ENCODE peak calls at places on chromosomes 4 and X, in nine cellular contexts. One of them, this sample, is unnamed.

GRCh38 chr4:102825261-102826071 is 1.9 kb downstream of the UBE2D3 start:
- DNase-seq in iPS-NIHi11: peak
- DNase-seq in T47D: peak
- DNase-seq in prostate gland: peak
- DNase-seq in stimulated activated CD4-positive, alpha-beta T cell treated with anti-CD3 and anti-CD28 coated beads, Interleukin-2, amount 100 ng/mL, for 24 hours: no peak
- DNase-seq in mesenteric fat pad: no peak
- DNase-seq in DMS153: peak
- DNase-seq in heart right ventricle: no peak
- DNase-seq in upper lobe of right lung: no peak
- DNase-seq in this sample: peak

GRCh38 chr4:92657695-92658094 is 353.9 kb downstream of the GRID2 start:
- DNase-seq in heart right ventricle: no peak
- DNase-seq in T47D: no peak
- DNase-seq in mesenteric fat pad: no peak
- DNase-seq in upper lobe of right lung: no peak
- DNase-seq in prostate gland: no peak
- DNase-seq in DMS153: no peak
- DNase-seq in iPS-NIHi11: no peak
- DNase-seq in stimulated activated CD4-positive, alpha-beta T cell treated with anti-CD3 and anti-CD28 coated beads, Interleukin-2, amount 100 ng/mL, for 24 hours: no peak
- DNase-seq in this sample: no peak

GRCh38 chr4:116499-116898 is 7.8 kb upstream of the ZNF718 start:
- DNase-seq in T47D: no peak
- DNase-seq in mesenteric fat pad: no peak
- DNase-seq in stimulated activated CD4-positive, alpha-beta T cell treated with anti-CD3 and anti-CD28 coated beads, Interleukin-2, amount 100 ng/mL, for 24 hours: no peak
- DNase-seq in upper lobe of right lung: no peak
- DNase-seq in DMS153: no peak
- DNase-seq in heart right ventricle: no peak
- DNase-seq in prostate gland: no peak
- DNase-seq in iPS-NIHi11: no peak
- DNase-seq in this sample: no peak

GRCh38 chr4:115234405-115235093 is 121.1 kb upstream of the NDST4 start:
- DNase-seq in upper lobe of right lung: no peak
- DNase-seq in T47D: peak
- DNase-seq in heart right ventricle: no peak
- DNase-seq in stimulated activated CD4-positive, alpha-beta T cell treated with anti-CD3 and anti-CD28 coated beads, Interleukin-2, amount 100 ng/mL, for 24 hours: no peak
- DNase-seq in iPS-NIHi11: no peak
- DNase-seq in DMS153: no peak
- DNase-seq in prostate gland: no peak
- DNase-seq in mesenteric fat pad: no peak
- DNase-seq in this sample: no peak

GRCh38 chrX:21167028-21167427 is 207.2 kb upstream of the CNKSR2 start:
- DNase-seq in mesenteric fat pad: no peak
- DNase-seq in stimulated activated CD4-positive, alpha-beta T cell treated with anti-CD3 and anti-CD28 coated beads, Interleukin-2, amount 100 ng/mL, for 24 hours: no peak
- DNase-seq in prostate gland: no peak
- DNase-seq in heart right ventricle: no peak
- DNase-seq in iPS-NIHi11: no peak
- DNase-seq in DMS153: no peak
- DNase-seq in T47D: no peak
- DNase-seq in upper lobe of right lung: no peak
- DNase-seq in this sample: no peak

GRCh38 chrX:34487364-34487763 is 169.7 kb downstream of the TMEM47 start:
- DNase-seq in iPS-NIHi11: no peak
- DNase-seq in stimulated activated CD4-positive, alpha-beta T cell treated with anti-CD3 and anti-CD28 coated beads, Interleukin-2, amount 100 ng/mL, for 24 hours: no peak
- DNase-seq in prostate gland: no peak
- DNase-seq in upper lobe of right lung: no peak
- DNase-seq in T47D: no peak
- DNase-seq in DMS153: no peak
- DNase-seq in heart right ventricle: no peak
- DNase-seq in mesenteric fat pad: no peak
- DNase-seq in this sample: no peak

GRCh38 chrX:126342859-126343258 is 176.8 kb upstream of the DCAF12L2 start:
- DNase-seq in upper lobe of right lung: no peak
- DNase-seq in mesenteric fat pad: no peak
- DNase-seq in T47D: no peak
- DNase-seq in DMS153: no peak
- DNase-seq in prostate gland: no peak
- DNase-seq in stimulated activated CD4-positive, alpha-beta T cell treated with anti-CD3 and anti-CD28 coated beads, Interleukin-2, amount 100 ng/mL, for 24 hours: no peak
- DNase-seq in heart right ventricle: no peak
- DNase-seq in iPS-NIHi11: no peak
- DNase-seq in this sample: no peak

GRCh38 chr4:98506462-98507132 is 151.8 kb downstream of the TSPAN5 start:
- DNase-seq in prostate gland: no peak
- DNase-seq in T47D: peak
- DNase-seq in mesenteric fat pad: no peak
- DNase-seq in DMS153: no peak
- DNase-seq in upper lobe of right lung: no peak
- DNase-seq in stimulated activated CD4-positive, alpha-beta T cell treated with anti-CD3 and anti-CD28 coated beads, Interleukin-2, amount 100 ng/mL, for 24 hours: no peak
- DNase-seq in heart right ventricle: no peak
- DNase-seq in iPS-NIHi11: peak
- DNase-seq in this sample: no peak

GRCh38 chr4:184475096-184475461 is 729 bp upstream of the IRF2 start:
- DNase-seq in T47D: peak
- DNase-seq in mesenteric fat pad: no peak
- DNase-seq in prostate gland: peak
- DNase-seq in DMS153: no peak
- DNase-seq in upper lobe of right lung: peak
- DNase-seq in stimulated activated CD4-positive, alpha-beta T cell treated with anti-CD3 and anti-CD28 coated beads, Interleukin-2, amount 100 ng/mL, for 24 hours: peak
- DNase-seq in heart right ventricle: peak
- DNase-seq in iPS-NIHi11: peak
- DNase-seq in this sample: peak

GRCh38 chr4:154088741-154089140 is 299.9 kb upstream of the SFRP2 start:
- DNase-seq in T47D: no peak
- DNase-seq in DMS153: no peak
- DNase-seq in iPS-NIHi11: no peak
- DNase-seq in heart right ventricle: no peak
- DNase-seq in prostate gland: no peak
- DNase-seq in upper lobe of right lung: no peak
- DNase-seq in stimulated activated CD4-positive, alpha-beta T cell treated with anti-CD3 and anti-CD28 coated beads, Interleukin-2, amount 100 ng/mL, for 24 hours: no peak
- DNase-seq in mesenteric fat pad: no peak
- DNase-seq in this sample: no peak

GRCh38 chr4:76305971-76306881 is at the start of gene STBD1:
- DNase-seq in stimulated activated CD4-positive, alpha-beta T cell treated with anti-CD3 and anti-CD28 coated beads, Interleukin-2, amount 100 ng/mL, for 24 hours: peak
- DNase-seq in T47D: peak
- DNase-seq in heart right ventricle: peak
- DNase-seq in upper lobe of right lung: peak
- DNase-seq in mesenteric fat pad: peak
- DNase-seq in prostate gland: peak
- DNase-seq in DMS153: peak
- DNase-seq in iPS-NIHi11: peak
- DNase-seq in this sample: no peak

GRCh38 chr4:10336471-10336870 is 120.8 kb downstream of the ZNF518B start:
- DNase-seq in upper lobe of right lung: no peak
- DNase-seq in prostate gland: no peak
- DNase-seq in mesenteric fat pad: no peak
- DNase-seq in T47D: no peak
- DNase-seq in DMS153: no peak
- DNase-seq in stimulated activated CD4-positive, alpha-beta T cell treated with anti-CD3 and anti-CD28 coated beads, Interleukin-2, amount 100 ng/mL, for 24 hours: no peak
- DNase-seq in heart right ventricle: no peak
- DNase-seq in iPS-NIHi11: no peak
- DNase-seq in this sample: no peak

GRCh38 chrX:38803286-38803608 is 2.0 kb downstream of the MID1IP1 start:
- DNase-seq in prostate gland: no peak
- DNase-seq in stimulated activated CD4-positive, alpha-beta T cell treated with anti-CD3 and anti-CD28 coated beads, Interleukin-2, amount 100 ng/mL, for 24 hours: no peak
- DNase-seq in T47D: no peak
- DNase-seq in DMS153: no peak
- DNase-seq in mesenteric fat pad: no peak
- DNase-seq in heart right ventricle: no peak
- DNase-seq in iPS-NIHi11: no peak
- DNase-seq in upper lobe of right lung: no peak
- DNase-seq in this sample: no peak

GRCh38 chr4:140595065-140595464 is 26.3 kb upstream of the UCP1 start:
- DNase-seq in stimulated activated CD4-positive, alpha-beta T cell treated with anti-CD3 and anti-CD28 coated beads, Interleukin-2, amount 100 ng/mL, for 24 hours: no peak
- DNase-seq in DMS153: peak
- DNase-seq in iPS-NIHi11: peak
- DNase-seq in upper lobe of right lung: no peak
- DNase-seq in prostate gland: peak
- DNase-seq in mesenteric fat pad: no peak
- DNase-seq in heart right ventricle: no peak
- DNase-seq in T47D: peak
- DNase-seq in this sample: no peak

GRCh38 chr4:10441512-10441911 is 15.7 kb downstream of the ZNF518B start:
- DNase-seq in iPS-NIHi11: no peak
- DNase-seq in mesenteric fat pad: no peak
- DNase-seq in heart right ventricle: no peak
- DNase-seq in upper lobe of right lung: no peak
- DNase-seq in DMS153: no peak
- DNase-seq in T47D: no peak
- DNase-seq in stimulated activated CD4-positive, alpha-beta T cell treated with anti-CD3 and anti-CD28 coated beads, Interleukin-2, amount 100 ng/mL, for 24 hours: no peak
- DNase-seq in prostate gland: no peak
- DNase-seq in this sample: no peak